ENCODE peak calls at places on chromosomes 1 and 21, in five cellular contexts. One of them, this sample, is unnamed.

GRCh38 chr1:24459551-24460266 is 42.9 kb upstream of the RCAN3 start:
- DNase-seq in aorta: no peak
- DNase-seq in esophagus muscularis mucosa: no peak
- DNase-seq in cardiac muscle cell: no peak
- DNase-seq in naive thymus-derived CD4-positive, alpha-beta T cell: no peak
- DNase-seq in this sample: no peak

GRCh38 chr1:9315411-9316079 is 22.9 kb downstream of the SPSB1 start:
- DNase-seq in aorta: peak; percentile 70
- DNase-seq in cardiac muscle cell: no peak
- DNase-seq in naive thymus-derived CD4-positive, alpha-beta T cell: no peak
- DNase-seq in esophagus muscularis mucosa: no peak
- DNase-seq in this sample: no peak

GRCh38 chr1:57279909-57280666 is 143.8 kb downstream of the DAB1 start:
- DNase-seq in naive thymus-derived CD4-positive, alpha-beta T cell: no peak
- DNase-seq in cardiac muscle cell: no peak
- DNase-seq in esophagus muscularis mucosa: no peak
- DNase-seq in aorta: no peak
- DNase-seq in this sample: no peak

GRCh38 chr1:216812966-216813365 is 89.7 kb upstream of the ESRRG start:
- DNase-seq in aorta: no peak
- DNase-seq in esophagus muscularis mucosa: no peak
- DNase-seq in cardiac muscle cell: no peak
- DNase-seq in naive thymus-derived CD4-positive, alpha-beta T cell: no peak
- DNase-seq in this sample: no peak

GRCh38 chr1:41802532-41803501 is 115.9 kb downstream of the HIVEP3 start:
- DNase-seq in naive thymus-derived CD4-positive, alpha-beta T cell: peak; percentile 34
- DNase-seq in cardiac muscle cell: no peak
- DNase-seq in aorta: peak; percentile 91
- DNase-seq in esophagus muscularis mucosa: no peak
- DNase-seq in this sample: peak; percentile 48

GRCh38 chr21:46195595-46196195 is 11.4 kb upstream of the SPATC1L start:
- DNase-seq in esophagus muscularis mucosa: no peak
- DNase-seq in aorta: peak; percentile 29
- DNase-seq in naive thymus-derived CD4-positive, alpha-beta T cell: no peak
- DNase-seq in cardiac muscle cell: no peak
- DNase-seq in this sample: no peak

GRCh38 chr1:205430631-205431305 is 8.9 kb upstream of the LEMD1 start:
- DNase-seq in naive thymus-derived CD4-positive, alpha-beta T cell: peak; percentile 51
- DNase-seq in aorta: peak; percentile 65
- DNase-seq in esophagus muscularis mucosa: no peak
- DNase-seq in cardiac muscle cell: peak; percentile 68
- DNase-seq in this sample: no peak

GRCh38 chr1:195745170-195746009 is 862.9 kb downstream of the KCNT2 start:
- DNase-seq in cardiac muscle cell: no peak
- DNase-seq in esophagus muscularis mucosa: no peak
- DNase-seq in aorta: no peak
- DNase-seq in naive thymus-derived CD4-positive, alpha-beta T cell: no peak
- DNase-seq in this sample: no peak

GRCh38 chr1:181139631-181140051 is 51.1 kb downstream of the IER5 start:
- DNase-seq in esophagus muscularis mucosa: no peak
- DNase-seq in aorta: no peak
- DNase-seq in naive thymus-derived CD4-positive, alpha-beta T cell: no peak
- DNase-seq in cardiac muscle cell: no peak
- DNase-seq in this sample: no peak

GRCh38 chr1:24720152-24720551 is 25.1 kb upstream of the CLIC4 start:
- DNase-seq in cardiac muscle cell: no peak
- DNase-seq in esophagus muscularis mucosa: peak; percentile 96
- DNase-seq in naive thymus-derived CD4-positive, alpha-beta T cell: no peak
- DNase-seq in aorta: peak; percentile 95
- DNase-seq in this sample: peak; percentile 75

GRCh38 chr1:230136453-230137327 is 69.7 kb downstream of the GALNT2 start:
- DNase-seq in naive thymus-derived CD4-positive, alpha-beta T cell: no peak
- DNase-seq in cardiac muscle cell: peak; percentile 75
- DNase-seq in esophagus muscularis mucosa: no peak
- DNase-seq in aorta: no peak
- DNase-seq in this sample: no peak

GRCh38 chr21:43944757-43945156 is 67.4 kb upstream of the TRAPPC10 start:
- DNase-seq in cardiac muscle cell: no peak
- DNase-seq in naive thymus-derived CD4-positive, alpha-beta T cell: no peak
- DNase-seq in aorta: no peak
- DNase-seq in esophagus muscularis mucosa: no peak
- DNase-seq in this sample: no peak

GRCh38 chr1:203426349-203426748 is 49.3 kb upstream of the PRELP start:
- DNase-seq in naive thymus-derived CD4-positive, alpha-beta T cell: no peak
- DNase-seq in cardiac muscle cell: no peak
- DNase-seq in aorta: no peak
- DNase-seq in esophagus muscularis mucosa: no peak
- DNase-seq in this sample: no peak

GRCh38 chr1:212606734-212607205 is 1.8 kb upstream of the ATF3 start:
- DNase-seq in aorta: peak; percentile 76
- DNase-seq in cardiac muscle cell: no peak
- DNase-seq in naive thymus-derived CD4-positive, alpha-beta T cell: peak; percentile 36
- DNase-seq in esophagus muscularis mucosa: no peak
- DNase-seq in this sample: peak; percentile 79

GRCh38 chr1:208683141-208683540 is 439.0 kb upstream of the PLXNA2 start:
- DNase-seq in esophagus muscularis mucosa: no peak
- DNase-seq in cardiac muscle cell: no peak
- DNase-seq in aorta: no peak
- DNase-seq in naive thymus-derived CD4-positive, alpha-beta T cell: no peak
- DNase-seq in this sample: no peak

GRCh38 chr1:185603158-185603557 is 131.0 kb upstream of the HMCN1 start:
- DNase-seq in naive thymus-derived CD4-positive, alpha-beta T cell: no peak
- DNase-seq in aorta: no peak
- DNase-seq in cardiac muscle cell: no peak
- DNase-seq in esophagus muscularis mucosa: no peak
- DNase-seq in this sample: no peak

GRCh38 chr1:155184835-155185782 is 11.5 kb downstream of the TRIM46 start:
- DNase-seq in naive thymus-derived CD4-positive, alpha-beta T cell: no peak
- DNase-seq in aorta: peak; percentile 81
- DNase-seq in cardiac muscle cell: no peak
- DNase-seq in esophagus muscularis mucosa: no peak
- DNase-seq in this sample: no peak

GRCh38 chr1:209585672-209586071 is 2.2 kb downstream of the CAMK1G start:
- DNase-seq in cardiac muscle cell: peak; percentile 80
- DNase-seq in naive thymus-derived CD4-positive, alpha-beta T cell: no peak
- DNase-seq in aorta: peak; percentile 62
- DNase-seq in esophagus muscularis mucosa: no peak
- DNase-seq in this sample: peak; percentile 44

GRCh38 chr1:145926706-145927072 is 595 bp downstream of the RBM8A start:
- DNase-seq in esophagus muscularis mucosa: no peak
- DNase-seq in cardiac muscle cell: no peak
- DNase-seq in aorta: no peak
- DNase-seq in naive thymus-derived CD4-positive, alpha-beta T cell: no peak
- DNase-seq in this sample: no peak

GRCh38 chr1:106944721-106945120 is 111.8 kb upstream of the PRMT6 start:
- DNase-seq in esophagus muscularis mucosa: no peak
- DNase-seq in naive thymus-derived CD4-positive, alpha-beta T cell: no peak
- DNase-seq in cardiac muscle cell: no peak
- DNase-seq in aorta: no peak
- DNase-seq in this sample: no peak

GRCh38 chr1:166391677-166392076 is 224.9 kb upstream of the FAM78B start:
- DNase-seq in cardiac muscle cell: no peak
- DNase-seq in naive thymus-derived CD4-positive, alpha-beta T cell: no peak
- DNase-seq in esophagus muscularis mucosa: no peak
- DNase-seq in aorta: no peak
- DNase-seq in this sample: no peak

GRCh38 chr1:164891615-164892014 is 332.6 kb downstream of the PBX1 start:
- DNase-seq in aorta: no peak
- DNase-seq in cardiac muscle cell: no peak
- DNase-seq in naive thymus-derived CD4-positive, alpha-beta T cell: no peak
- DNase-seq in esophagus muscularis mucosa: no peak
- DNase-seq in this sample: no peak

GRCh38 chr1:16371725-16372124 is 4.7 kb downstream of the SZRD1 start:
- DNase-seq in aorta: no peak
- DNase-seq in esophagus muscularis mucosa: no peak
- DNase-seq in naive thymus-derived CD4-positive, alpha-beta T cell: no peak
- DNase-seq in cardiac muscle cell: no peak
- DNase-seq in this sample: no peak

GRCh38 chr1:10904396-10905358 is 107.8 kb upstream of the TARDBP start:
- DNase-seq in aorta: peak; percentile 21
- DNase-seq in naive thymus-derived CD4-positive, alpha-beta T cell: peak; percentile 37
- DNase-seq in esophagus muscularis mucosa: no peak
- DNase-seq in cardiac muscle cell: peak; percentile 65
- DNase-seq in this sample: peak; percentile 48

DNA sequence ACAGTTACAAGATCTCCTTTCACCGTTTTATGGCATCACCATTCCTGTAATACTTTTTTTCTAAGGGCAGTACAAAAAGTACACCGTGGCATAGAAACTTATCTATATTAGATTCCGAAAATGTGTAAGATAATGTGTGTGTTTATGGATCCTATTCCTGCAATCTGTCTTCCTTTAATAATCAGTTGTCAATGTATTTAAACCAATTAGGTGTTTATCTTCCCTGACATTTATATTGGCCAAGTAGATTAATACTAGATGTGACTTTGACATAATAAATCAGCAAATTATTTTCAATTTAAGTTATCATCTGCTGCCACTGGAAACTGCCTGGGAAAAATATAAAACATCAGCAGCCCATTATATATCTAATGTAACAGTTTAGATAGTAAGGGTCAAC is 770.3 kb upstream of the ADGRL2 start:
- DNase-seq in aorta: no peak
- DNase-seq in naive thymus-derived CD4-positive, alpha-beta T cell: no peak
- DNase-seq in esophagus muscularis mucosa: no peak
- DNase-seq in cardiac muscle cell: no peak
- DNase-seq in this sample: no peak
- H3K9me3 ChIP-seq in aorta: no peaks in the 10 kb centered on the region
- H3K9me3 ChIP-seq in naive thymus-derived CD4-positive, alpha-beta T cell: no peaks in the 10 kb centered on the region
- H3K9me3 ChIP-seq in esophagus muscularis mucosa: no peaks in the 10 kb centered on the region
- H3K9me3 ChIP-seq in cardiac muscle cell: no peaks in the 10 kb centered on the region
- H3K9me3 ChIP-seq in this sample: no peaks in the 10 kb centered on the region

DNA sequence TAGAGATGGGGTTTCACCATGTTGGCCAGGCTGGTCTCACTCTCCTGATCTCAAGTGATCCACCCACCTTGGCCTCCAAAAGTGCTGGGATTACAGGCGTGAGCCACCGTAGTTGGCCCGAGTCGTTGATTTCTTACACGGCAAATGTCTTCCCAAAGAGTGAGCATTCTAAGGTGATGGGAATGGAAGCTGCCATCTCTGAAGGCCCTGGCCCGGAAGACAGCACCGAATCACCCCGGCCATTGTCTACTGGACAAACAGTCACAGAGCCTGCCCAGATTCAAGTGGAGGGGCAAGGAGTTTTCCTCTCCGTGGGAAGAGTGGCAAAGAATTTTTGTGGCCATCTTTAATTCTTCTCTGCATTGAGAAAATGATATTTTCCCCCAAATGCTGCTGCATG is 92.1 kb upstream of the AJAP1 start:
- DNase-seq in aorta: no peak
- DNase-seq in naive thymus-derived CD4-positive, alpha-beta T cell: no peak
- DNase-seq in cardiac muscle cell: no peak
- DNase-seq in esophagus muscularis mucosa: no peak
- DNase-seq in this sample: no peak
- H3K27me3 ChIP-seq in aorta: no peaks in the 10 kb centered on the region
- H3K27me3 ChIP-seq in naive thymus-derived CD4-positive, alpha-beta T cell: no peaks in the 10 kb centered on the region
- H3K27me3 ChIP-seq in cardiac muscle cell: no peaks in the 10 kb centered on the region
- H3K27me3 ChIP-seq in esophagus muscularis mucosa: no peaks in the 10 kb centered on the region
- H3K27me3 ChIP-seq in this sample: no peaks in the 10 kb centered on the region

DNA sequence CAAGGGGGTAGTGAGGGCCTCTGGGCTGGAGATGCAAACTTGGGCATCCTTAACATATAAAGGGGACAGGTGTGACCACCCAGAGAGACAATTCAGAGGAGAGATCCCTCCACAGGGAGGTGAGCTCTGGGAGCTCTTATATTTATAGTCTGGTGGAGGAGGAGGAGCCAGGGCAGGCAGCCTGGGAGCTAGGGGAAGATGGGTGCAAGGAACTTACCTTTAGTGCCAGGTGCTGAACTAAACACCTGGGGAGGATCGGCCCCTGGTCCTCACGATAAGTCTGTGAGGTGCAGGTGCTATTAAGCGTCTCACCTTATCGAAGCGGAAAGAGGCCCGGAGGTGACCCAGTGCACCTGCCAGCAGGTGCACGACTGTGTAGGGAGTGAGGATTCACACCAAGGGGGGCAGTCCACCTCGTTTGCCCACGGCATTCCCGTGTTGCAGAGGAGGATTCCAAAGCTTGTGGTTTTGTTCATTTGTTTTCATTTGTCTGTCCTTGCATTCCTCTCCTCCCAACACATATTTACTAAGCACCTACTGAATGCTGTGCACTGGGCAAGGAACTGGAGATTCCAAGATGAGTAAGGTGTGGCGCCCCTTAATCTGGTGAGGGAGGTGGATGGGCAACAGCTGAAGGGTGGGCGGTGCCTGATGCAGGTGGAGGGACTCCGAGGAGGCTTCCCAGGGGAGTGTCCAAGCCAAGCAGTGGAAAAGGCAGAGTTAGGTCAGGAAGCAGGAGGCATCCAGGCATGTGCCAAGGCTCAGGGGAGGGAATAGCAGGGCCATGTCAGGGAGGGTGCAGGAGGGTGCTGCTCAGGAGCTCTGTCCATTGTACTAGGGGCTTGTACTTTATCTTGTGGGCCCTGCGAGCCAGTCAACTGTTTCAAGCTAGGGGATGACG is 11.4 kb downstream of the ARHGEF10L start:
- DNase-seq in aorta: no peak
- DNase-seq in esophagus muscularis mucosa: no peak
- DNase-seq in naive thymus-derived CD4-positive, alpha-beta T cell: no peak
- DNase-seq in cardiac muscle cell: no peak
- DNase-seq in this sample: no peak
- H3K27ac ChIP-seq in aorta: peak overlapping the region; percentile 84
- H3K27ac ChIP-seq in esophagus muscularis mucosa: peak overlapping the region; percentile 83
- H3K27ac ChIP-seq in naive thymus-derived CD4-positive, alpha-beta T cell: no peak overlapping the region
- H3K27ac ChIP-seq in cardiac muscle cell: no peak overlapping the region
- H3K27ac ChIP-seq in this sample: no peak overlapping the region

DNA sequence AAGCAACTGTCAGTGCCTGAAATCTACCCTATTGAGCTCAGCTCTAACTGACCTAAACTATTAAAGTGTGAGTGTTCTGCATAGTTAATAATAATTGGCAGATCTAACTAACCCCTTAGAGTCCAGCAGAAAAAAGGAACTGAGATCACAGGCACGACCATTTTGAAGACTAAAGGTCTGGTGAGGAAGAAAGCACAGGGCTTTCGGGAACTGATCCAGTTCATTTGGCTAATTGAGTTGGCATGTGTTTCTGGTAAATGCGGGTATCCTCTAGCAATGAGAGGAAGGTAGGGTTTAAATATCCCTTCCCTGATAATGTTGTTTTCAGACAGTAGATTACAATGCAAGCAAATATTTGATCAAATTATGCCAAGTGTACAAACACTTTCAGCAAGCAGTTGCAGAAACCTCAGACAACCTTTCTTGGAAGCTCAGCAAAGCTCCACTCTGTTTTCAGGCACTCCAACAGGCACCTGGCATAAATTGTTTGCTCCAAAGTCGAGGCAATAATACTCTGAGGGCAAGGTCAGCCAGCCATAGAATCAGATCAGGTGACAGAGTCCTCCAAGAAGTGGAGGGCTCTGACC is 100.8 kb downstream of the KCNK1 start:
- DNase-seq in esophagus muscularis mucosa: peak; percentile 45
- DNase-seq in aorta: no peak
- DNase-seq in cardiac muscle cell: no peak
- DNase-seq in naive thymus-derived CD4-positive, alpha-beta T cell: no peak
- DNase-seq in this sample: no peak
- H3K9me3 ChIP-seq in esophagus muscularis mucosa: no peaks in the 10 kb centered on the region
- H3K9me3 ChIP-seq in aorta: peaks cover 3% of the 10 kb centered on the region
- H3K9me3 ChIP-seq in cardiac muscle cell: no peaks in the 10 kb centered on the region
- H3K9me3 ChIP-seq in naive thymus-derived CD4-positive, alpha-beta T cell: no peaks in the 10 kb centered on the region
- H3K9me3 ChIP-seq in this sample: no peaks in the 10 kb centered on the region